ENCODE peak calls at places on chromosome 19, in ten cellular contexts. W, J, L, B, O, E, I, Q, M and U are unnamed samples.

GRCh38 chr19:31232220-31232619 is 117.0 kb downstream of the TSHZ3 start:
- DNase-seq in W (no peak), J (no peak), L (no peak), B (peak; percentile 26), O (peak; percentile 22), E (no peak), I (no peak), Q (peak; percentile 24), M (no peak), U (no peak)

GRCh38 chr19:6769006-6769637 is 1.9 kb upstream of the SH2D3A start:
- DNase-seq in W (no peak), J (no peak), L (no peak), B (no peak), O (peak; percentile 53), E (no peak), I (no peak), Q (peak; percentile 30), M (no peak), U (no peak)

GRCh38 chr19:23817519-23817918 is 58.8 kb upstream of the ZNF681 start:
- DNase-seq in W (no peak), J (peak; percentile 36), L (no peak), B (peak; percentile 17), O (peak; percentile 60), E (no peak), I (peak; percentile 57), Q (peak; percentile 6), M (no peak), U (no peak)

GRCh38 chr19:45767410-45767880 is 1.6 kb downstream of the SIX5 start:
- DNase-seq in W (peak; percentile 70), J (no peak), L (no peak), B (no peak), O (peak; percentile 80), E (peak; percentile 92), I (no peak), Q (peak; percentile 93), M (peak; percentile 72), U (peak; percentile 81)

GRCh38 chr19:38852231-38853044 is 2.7 kb upstream of the HNRNPL start:
- DNase-seq in W (no peak), J (peak; percentile 57), L (peak; percentile 83), B (peak; percentile 72), O (peak; percentile 85), E (no peak), I (peak; percentile 73), Q (peak; percentile 87), M (no peak), U (peak; percentile 69)

GRCh38 chr19:33447336-33448158 is 74.0 kb downstream of the CEBPG start:
- DNase-seq in W (no peak), J (no peak), L (peak; percentile 20), B (no peak), O (no peak), E (peak; percentile 24), I (no peak), Q (no peak), M (no peak), U (peak; percentile 5)

GRCh38 chr19:29547981-29548380 is 22.2 kb downstream of the VSTM2B start:
- DNase-seq in W (no peak), J (no peak), L (no peak), B (no peak), O (no peak), E (no peak), I (no peak), Q (no peak), M (no peak), U (no peak)

GRCh38 chr19:8366961-8367326 is 3.0 kb downstream of the ANGPTL4 start:
- DNase-seq in W (no peak), J (no peak), L (no peak), B (no peak), O (no peak), E (no peak), I (no peak), Q (peak; percentile 32), M (no peak), U (no peak)

GRCh38 chr19:46480409-46480808 is 9.0 kb upstream of the PNMA8A start:
- DNase-seq in W (no peak), J (no peak), L (no peak), B (no peak), O (no peak), E (peak; percentile 69), I (no peak), Q (peak; percentile 63), M (no peak), U (no peak)

GRCh38 chr19:4064551-4065260 is 2.0 kb downstream of the ZBTB7A start:
- DNase-seq in W (no peak), J (peak; percentile 49), L (peak; percentile 70), B (peak; percentile 42), O (peak; percentile 58), E (peak; percentile 87), I (peak; percentile 79), Q (peak; percentile 32), M (no peak), U (peak; percentile 59)

GRCh38 chr19:32458500-32459123 is 53.0 kb downstream of the DPY19L3 start:
- DNase-seq in W (no peak), J (no peak), L (no peak), B (peak; percentile 26), O (no peak), E (no peak), I (no peak), Q (no peak), M (no peak), U (no peak)

GRCh38 chr19:22517496-22518411 is 95.6 kb upstream of the ZNF98 start:
- DNase-seq in W (no peak), J (no peak), L (no peak), B (no peak), O (no peak), E (peak; percentile 67), I (no peak), Q (no peak), M (no peak), U (no peak)

GRCh38 chr19:44625531-44626066 is 12.2 kb downstream of the IGSF23 start:
- DNase-seq in W (no peak), J (no peak), L (no peak), B (peak; percentile 67), O (peak; percentile 64), E (no peak), I (no peak), Q (no peak), M (no peak), U (no peak)

GRCh38 chr19:38315657-38316476 is at the start of gene YIF1B:
- DNase-seq in W (peak; percentile 96), J (peak; percentile 95), L (peak; percentile 98), B (peak; percentile 97), O (peak; percentile 97), E (peak; percentile 98), I (peak; percentile 95), Q (peak; percentile 98), M (peak; percentile 93), U (peak; percentile 96)

GRCh38 chr19:47598407-47599349 is 10.3 kb upstream of the BICRA start:
- DNase-seq in W (peak; percentile 95), J (no peak), L (no peak), B (peak; percentile 92), O (peak; percentile 98), E (no peak), I (no peak), Q (peak; percentile 99), M (peak; percentile 79), U (no peak)

GRCh38 chr19:58386166-58386575 is 898 bp upstream of the RPS5 start:
- DNase-seq in W (no peak), J (peak; percentile 37), L (no peak), B (no peak), O (no peak), E (no peak), I (no peak), Q (no peak), M (no peak), U (no peak)

GRCh38 chr19:55432355-55432959 is 10.6 kb downstream of the SHISA7 start:
- DNase-seq in W (no peak), J (no peak), L (no peak), B (no peak), O (peak; percentile 24), E (no peak), I (no peak), Q (no peak), M (no peak), U (no peak)

GRCh38 chr19:5717215-5717614 is 2.7 kb downstream of the LONP1 start:
- DNase-seq in W (no peak), J (no peak), L (no peak), B (no peak), O (no peak), E (no peak), I (no peak), Q (no peak), M (no peak), U (no peak)

GRCh38 chr19:33727331-33728028 is 69.2 kb upstream of the KCTD15 start:
- DNase-seq in W (no peak), J (no peak), L (no peak), B (no peak), O (no peak), E (no peak), I (no peak), Q (no peak), M (no peak), U (no peak)

GRCh38 chr19:35013820-35014754 is 14.0 kb downstream of the GRAMD1A start:
- DNase-seq in W (no peak), J (peak; percentile 33), L (peak; percentile 87), B (no peak), O (no peak), E (peak; percentile 58), I (peak; percentile 84), Q (no peak), M (no peak), U (no peak)

GRCh38 chr19:31347828-31348314 is 1.4 kb downstream of the TSHZ3 start:
- DNase-seq in W (no peak), J (no peak), L (no peak), B (no peak), O (peak; percentile 33), E (no peak), I (no peak), Q (no peak), M (no peak), U (no peak)

GRCh38 chr19:43353606-43354304 is at the start of gene CD177:
- DNase-seq in W (no peak), J (no peak), L (no peak), B (peak; percentile 8), O (no peak), E (no peak), I (no peak), Q (no peak), M (no peak), U (no peak)

GRCh38 chr19:45498411-45499195 is at the start of gene PPM1N:
- DNase-seq in W (no peak), J (peak; percentile 70), L (peak; percentile 66), B (no peak), O (peak; percentile 39), E (peak; percentile 73), I (peak; percentile 84), Q (peak; percentile 25), M (no peak), U (no peak)

GRCh38 chr19:5006201-5006600 is 37.3 kb downstream of the KDM4B start:
- DNase-seq in W (no peak), J (no peak), L (no peak), B (no peak), O (peak; percentile 36), E (peak; percentile 49), I (no peak), Q (peak; percentile 48), M (no peak), U (no peak)